ENCODE peak calls at places on chromosomes 16 and 17, in seven cellular contexts. V is AML-193; F is stimulated activated CD4-positive, alpha-beta T cell treated with anti-CD3 and anti-CD28 coated beads, Interleukin-2, amount 100 ng/mL, for 24 hours; A is EL; B is T-helper 22 cell; R is stimulated activated CD8-positive, alpha-beta memory T cell treated with anti-CD3 and anti-CD28 coated beads, Interleukin-12 subunit alpha, Interleukin-12 subunit beta, amount 100 ng/mL, for 1 hour; J is heart right ventricle. Y is an unnamed sample.
A peak's percentile ranks its signal among the peaks of the same experiment; 100 is the strongest.

GRCh38 chr17:38861399-38861843 is 7.9 kb upstream of the RPL23 start:
- DNase-seq in V (no peak), R (no peak), A (peak; percentile 55), J (no peak), F (no peak), B (no peak), Y (no peak)

GRCh38 chr17:82317394-82318168 is at the start of gene CD7:
- DNase-seq in A (no peak), R (no peak), J (no peak), V (no peak), F (peak; percentile 66), B (peak; percentile 46), Y (no peak)

GRCh38 chr17:72420775-72421127 is 299.9 kb downstream of the SOX9 start:
- DNase-seq in R (no peak), J (no peak), F (no peak), B (no peak), A (no peak), V (no peak), Y (no peak)

GRCh38 chr17:68387485-68387884 is 69.8 kb downstream of the WIPI1 start:
- DNase-seq in V (no peak), R (no peak), B (no peak), A (no peak), F (no peak), J (no peak), Y (no peak)

GRCh38 chr17:5121186-5121841 is 5.5 kb downstream of the USP6 start:
- DNase-seq in V (no peak), J (no peak), R (no peak), B (no peak), A (no peak), F (no peak), Y (no peak)

GRCh38 chr17:21291862-21292261 is 7.4 kb downstream of the MAP2K3 start:
- DNase-seq in R (no peak), F (no peak), B (no peak), V (no peak), J (no peak), A (no peak), Y (no peak)

GRCh38 chr17:42519546-42520444 is 16.2 kb upstream of the NAGLU start:
- DNase-seq in R (no peak), B (no peak), A (peak; percentile 100), J (peak; percentile 95), F (no peak), V (peak; percentile 61), Y (peak; percentile 75)

GRCh38 chr17:55549140-55549539 is 37.9 kb upstream of the SMIM36 start:
- DNase-seq in R (no peak), V (peak; percentile 46), B (no peak), F (no peak), A (peak; percentile 7), J (no peak), Y (no peak)

GRCh38 chr17:71500761-71501555 is 619.9 kb upstream of the SOX9 start:
- DNase-seq in J (no peak), B (no peak), V (no peak), R (no peak), F (no peak), A (peak; percentile 57), Y (no peak)

GRCh38 chr17:14805348-14805747 is 459.8 kb downstream of the PMP22 start:
- DNase-seq in J (no peak), V (no peak), A (peak; percentile 33), F (no peak), R (no peak), B (no peak), Y (no peak)

GRCh38 chr17:75128694-75129505 is 2.6 kb downstream of the NT5C start:
- DNase-seq in B (no peak), F (no peak), R (no peak), J (no peak), V (no peak), A (no peak), Y (no peak)

GRCh38 chr17:59800530-59800942 is 92.2 kb downstream of the TUBD1 start:
- DNase-seq in V (no peak), R (no peak), B (no peak), A (no peak), F (no peak), J (no peak), Y (no peak)

GRCh38 chr16:22787456-22788189 is 26.3 kb upstream of the HS3ST2 start:
- DNase-seq in J (no peak), F (no peak), B (no peak), V (peak; percentile 92), A (peak; percentile 87), R (no peak), Y (no peak)

GRCh38 chr16:67538666-67539101 is 10.1 kb downstream of the RIPOR1 start:
- DNase-seq in A (peak; percentile 74), F (no peak), R (no peak), V (no peak), J (no peak), B (no peak), Y (no peak)

GRCh38 chr17:29215717-29216116 is 30.9 kb upstream of the CRYBA1 start:
- DNase-seq in A (peak; percentile 39), F (no peak), B (no peak), J (no peak), V (no peak), R (no peak), Y (no peak)

GRCh38 chr16:1002399-1003161 is 21.0 kb downstream of the SOX8 start:
- DNase-seq in V (no peak), J (no peak), R (peak; percentile 65), F (peak; percentile 84), B (peak; percentile 51), A (peak; percentile 82), Y (peak; percentile 30)

GRCh38 chr17:76267051-76267576 is 2.0 kb downstream of the UBALD2 start:
- DNase-seq in R (no peak), B (no peak), V (no peak), J (no peak), F (no peak), A (no peak), Y (no peak)

GRCh38 chr17:73643846-73644144 is 450 bp downstream of the SDK2 start:
- DNase-seq in F (no peak), A (no peak), J (no peak), B (no peak), R (no peak), V (no peak), Y (no peak)

GRCh38 chr16:9957002-9957401 is 225.2 kb downstream of the GRIN2A start:
- DNase-seq in V (no peak), F (no peak), R (no peak), B (no peak), J (no peak), A (no peak), Y (no peak)

GRCh38 chr16:27558434-27558833 is 8.5 kb downstream of the KATNIP start:
- DNase-seq in B (no peak), R (no peak), V (no peak), A (no peak), F (no peak), J (no peak), Y (no peak)

GRCh38 chr16:12410842-12411490 is 392.7 kb downstream of the CPPED1 start:
- DNase-seq in J (no peak), F (no peak), R (no peak), V (no peak), B (no peak), A (no peak), Y (no peak)

GRCh38 chr16:52252680-52253079 is 294.3 kb downstream of the TOX3 start:
- DNase-seq in B (no peak), F (no peak), V (no peak), R (no peak), A (no peak), J (no peak), Y (no peak)

GRCh38 chr17:81116704-81117103 is 48.6 kb upstream of the PVALEF start:
- DNase-seq in V (no peak), R (no peak), F (no peak), A (no peak), B (no peak), J (no peak), Y (no peak)